ENCODE peak calls at places on chromosomes 3 and 15, in five cellular contexts. W is GM12878, T is NT2/D1, C is HEK293T, E is HepG2. P is an unnamed sample.

GRCh38 chr3:45048244-45048643 is 22.1 kb downstream of the CLEC3B start:
- DNase-seq in T (no peak), W (no peak), E (no peak), C (no peak), P (no peak)

GRCh38 chr3:150721285-150722130 is 17.8 kb upstream of the ERICH6 start:
- DNase-seq in W (no peak), T (peak), C (peak), E (peak), P (no peak)

GRCh38 chr3:123110238-123110952 is 43.6 kb downstream of the PDIA5 start:
- DNase-seq in T (no peak), C (no peak), E (no peak), W (no peak), P (no peak)

GRCh38 chr3:122299872-122300460 is 25.1 kb upstream of the CSTA start:
- DNase-seq in C (peak), T (peak), W (no peak), E (peak), P (peak)

GRCh38 chr3:21665444-21665843 is 85.6 kb downstream of the ZNF385D start:
- DNase-seq in T (no peak), C (no peak), E (no peak), W (no peak), P (no peak)

GRCh38 chr3:42161050-42161935 is 70.1 kb downstream of the TRAK1 start:
- DNase-seq in T (no peak), E (peak), W (no peak), C (no peak), P (no peak)

GRCh38 chr3:64852738-64853137 is 164.9 kb upstream of the ADAMTS9 start:
- DNase-seq in T (no peak), E (no peak), C (no peak), W (no peak), P (no peak)

GRCh38 chr3:117454928-117455327 is 745.3 kb downstream of the TUSC7 start:
- DNase-seq in W (no peak), C (no peak), E (no peak), T (no peak), P (no peak)

GRCh38 chr3:109927726-109928125 is 590.4 kb upstream of the DPPA4 start:
- DNase-seq in E (no peak), W (no peak), C (no peak), T (no peak), P (no peak)

GRCh38 chr15:97473615-97474014 is 486.9 kb upstream of the ARRDC4 start:
- DNase-seq in T (no peak), E (no peak), W (no peak), C (no peak), P (no peak)

GRCh38 chr3:19645093-19645492 is 288.9 kb downstream of the EFHB start:
- DNase-seq in T (no peak), W (peak), C (no peak), E (no peak), P (no peak)

GRCh38 chr3:128326051-128326823 is 140.5 kb downstream of the DNAJB8 start:
- DNase-seq in T (no peak), E (no peak), C (no peak), W (no peak), P (peak)

GRCh38 chr3:111761309-111761795 is 97.7 kb upstream of the PHLDB2 start:
- DNase-seq in T (no peak), C (no peak), E (no peak), W (no peak), P (no peak)

GRCh38 chr3:114650808-114651207 is 357.0 kb downstream of the TIGIT start:
- DNase-seq in C (no peak), W (no peak), E (peak), T (no peak), P (no peak)

GRCh38 chr3:194261581-194262063 is 89.5 kb downstream of the CPN2 start:
- DNase-seq in E (peak), C (no peak), T (no peak), W (no peak), P (no peak)

GRCh38 chr15:58549013-58549779 is 117.4 kb downstream of the LIPC start:
- DNase-seq in C (no peak), T (no peak), W (no peak), E (no peak), P (no peak)

GRCh38 chr15:92808611-92809063 is 91.5 kb upstream of the CHD2 start:
- DNase-seq in T (no peak), W (no peak), C (peak), E (no peak), P (no peak)

GRCh38 chr3:169146112-169146665 is 517.3 kb downstream of the MECOM start:
- DNase-seq in C (peak), T (no peak), W (no peak), E (no peak), P (peak)

GRCh38 chr3:197599089-197599765 is 43.5 kb upstream of the BDH1 start:
- DNase-seq in T (peak), C (peak), W (peak), E (peak), P (peak)

GRCh38 chr15:32669870-32670623 is 28.5 kb downstream of the SCG5 start:
- DNase-seq in W (no peak), E (peak), T (no peak), C (no peak), P (no peak)

GRCh38 chr15:41983621-41984571 is 11.5 kb upstream of the EHD4 start:
- DNase-seq in C (no peak), E (no peak), W (no peak), T (no peak), P (no peak)

GRCh38 chr15:71436854-71437253 is 321.6 kb downstream of the THSD4 start:
- DNase-seq in W (no peak), E (no peak), C (no peak), T (no peak), P (no peak)

GRCh38 chr15:76503121-76503520 is 166.5 kb downstream of the ISL2 start:
- DNase-seq in T (no peak), E (no peak), W (no peak), C (no peak), P (no peak)

GRCh38 chr15:86139828-86140227 is 60.2 kb downstream of the AGBL1 start:
- DNase-seq in T (peak), E (no peak), C (peak), W (no peak), P (peak)

GRCh38 chr3:127385540-127385870 is 97.7 kb upstream of the PRR20G start:
- DNase-seq in E (no peak), T (no peak), C (no peak), W (no peak), P (no peak)

GRCh38 chr3:87272718-87273337 is 3.6 kb downstream of the POU1F1 start:
- DNase-seq in E (no peak), W (no peak), C (no peak), T (no peak), P (no peak)

GRCh38 chr3:55721716-55722484 is 234.8 kb upstream of the WNT5A start:
- DNase-seq in W (no peak), C (peak), T (no peak), E (no peak), P (peak)

GRCh38 chr3:136135039-136135802 is 60.9 kb downstream of the MSL2 start:
- DNase-seq in C (no peak), W (no peak), E (no peak), T (no peak), P (no peak)

GRCh38 chr3:127136706-127137105 is 56.2 kb upstream of the PRR23E start:
- DNase-seq in C (no peak), W (no peak), T (no peak), E (no peak), P (no peak)

GRCh38 chr3:57261929-57262328 is 30.6 kb downstream of the ASB14 start:
- DNase-seq in W (no peak), C (no peak), E (no peak), T (no peak), P (no peak)

GRCh38 chr15:85584791-85585360 is 204.5 kb downstream of the AKAP13 start:
- DNase-seq in T (no peak), W (peak), C (no peak), E (no peak), P (no peak)

GRCh38 chr3:38636464-38636863 is 13.0 kb downstream of the SCN5A start:
- DNase-seq in W (no peak), T (no peak), E (no peak), C (no peak), P (no peak)

GRCh38 chr15:83398591-83398990 is 48.5 kb upstream of the SH3GL3 start:
- DNase-seq in C (no peak), W (no peak), T (no peak), E (no peak), P (no peak)

GRCh38 chr3:46705022-46705530 is 3.9 kb downstream of the TMIE start:
- DNase-seq in C (peak), W (peak), T (peak), E (peak), P (no peak)

GRCh38 chr3:141686477-141687280 is 51.4 kb upstream of the RNF7 start:
- DNase-seq in E (peak), W (no peak), C (no peak), T (no peak), P (no peak)

GRCh38 chr15:68205558-68205944 is 419 bp upstream of the CALML4 start:
- DNase-seq in E (no peak), W (no peak), T (no peak), C (no peak), P (no peak)

GRCh38 chr15:68204776-68205557 is at the start of gene CALML4:
- DNase-seq in T (no peak), W (no peak), C (no peak), E (peak), P (no peak)

GRCh38 chr15:68207176-68207935 is 2.2 kb upstream of the CALML4 start:
- DNase-seq in E (no peak), T (no peak), C (no peak), W (no peak), P (no peak)

GRCh38 chr15:68206711-68207151 is 1.6 kb upstream of the CALML4 start:
- DNase-seq in C (no peak), W (no peak), T (no peak), E (no peak), P (no peak)

GRCh38 chr15:68205949-68206539 is 912 bp upstream of the CALML4 start:
- DNase-seq in T (no peak), C (no peak), W (no peak), E (no peak), P (no peak)
- TF ChIP-seq SUZ12 in T (no peak), C (no peak), W (no peak), E (no peak), P (no peak)

GRCh38 chr3:29065211-29065785 is 215.6 kb upstream of the RBMS3 start:
- DNase-seq in C (peak), E (no peak), T (peak), W (no peak), P (no peak)
- TF ChIP-seq SUZ12 in C (no peak), E (no peak), T (no peak), W (no peak), P (no peak)

GRCh38 chr3:61562042-61562809 is 855 bp downstream of the PTPRG start:
- DNase-seq in W (no peak), T (no peak), E (no peak), C (peak), P (no peak)

GRCh38 chr3:61562810-61563613 is 1.6 kb downstream of the PTPRG start:
- DNase-seq in E (peak), C (peak), W (no peak), T (no peak), P (no peak)

GRCh38 chr3:61565569-61565968 is 4.2 kb downstream of the PTPRG start:
- DNase-seq in T (no peak), W (no peak), C (no peak), E (no peak), P (no peak)

GRCh38 chr3:61563614-61564404 is 2.4 kb downstream of the PTPRG start:
- DNase-seq in T (no peak), C (no peak), E (no peak), W (no peak), P (peak)

GRCh38 chr3:61564405-61565059 is 3.2 kb downstream of the PTPRG start:
- DNase-seq in T (peak), C (no peak), W (no peak), E (no peak), P (peak)
- TF ChIP-seq SUZ12 in T (no peak), C (no peak), W (no peak), E (no peak), P (no peak)

DNA sequence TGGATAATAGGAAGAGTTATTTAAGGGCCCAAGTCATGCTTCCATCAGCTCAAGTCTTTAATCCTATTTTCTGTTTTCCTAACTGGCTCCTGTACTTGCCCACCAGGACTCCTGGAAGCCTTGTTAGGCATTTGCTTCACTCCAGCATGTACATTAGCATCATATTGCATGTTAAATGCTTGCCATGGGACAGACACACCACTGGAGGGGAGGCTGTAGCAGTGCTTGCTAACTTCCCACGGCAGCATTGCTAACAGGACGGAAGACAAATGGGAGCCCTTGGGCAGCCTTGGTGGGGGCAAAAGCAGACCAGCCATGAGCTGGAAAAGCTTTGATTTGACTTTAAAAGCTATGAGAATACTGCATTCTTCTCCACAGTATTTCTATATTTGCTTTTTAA is 6.1 kb downstream of the TMOD2 start:
- DNase-seq in E (no peak), C (no peak), T (no peak), W (no peak), P (no peak)
- TF ChIP-seq SUZ12 in E (no peak), C (no peak), T (no peak), W (no peak), P (no peak)

GRCh38 chr3:69283913-69284312 is 102.0 kb downstream of the FRMD4B start:
- DNase-seq in E (no peak), T (no peak), C (no peak), W (no peak), P (no peak)

GRCh38 chr3:69290006-69290405 is 95.9 kb downstream of the FRMD4B start:
- DNase-seq in W (no peak), T (no peak), E (no peak), C (no peak), P (no peak)

GRCh38 chr3:69292185-69292584 is 93.7 kb downstream of the FRMD4B start:
- DNase-seq in T (no peak), C (no peak), W (no peak), E (no peak), P (no peak)

GRCh38 chr3:69290430-69290829 is 95.5 kb downstream of the FRMD4B start:
- DNase-seq in E (no peak), C (no peak), W (no peak), T (no peak), P (no peak)

DNA sequence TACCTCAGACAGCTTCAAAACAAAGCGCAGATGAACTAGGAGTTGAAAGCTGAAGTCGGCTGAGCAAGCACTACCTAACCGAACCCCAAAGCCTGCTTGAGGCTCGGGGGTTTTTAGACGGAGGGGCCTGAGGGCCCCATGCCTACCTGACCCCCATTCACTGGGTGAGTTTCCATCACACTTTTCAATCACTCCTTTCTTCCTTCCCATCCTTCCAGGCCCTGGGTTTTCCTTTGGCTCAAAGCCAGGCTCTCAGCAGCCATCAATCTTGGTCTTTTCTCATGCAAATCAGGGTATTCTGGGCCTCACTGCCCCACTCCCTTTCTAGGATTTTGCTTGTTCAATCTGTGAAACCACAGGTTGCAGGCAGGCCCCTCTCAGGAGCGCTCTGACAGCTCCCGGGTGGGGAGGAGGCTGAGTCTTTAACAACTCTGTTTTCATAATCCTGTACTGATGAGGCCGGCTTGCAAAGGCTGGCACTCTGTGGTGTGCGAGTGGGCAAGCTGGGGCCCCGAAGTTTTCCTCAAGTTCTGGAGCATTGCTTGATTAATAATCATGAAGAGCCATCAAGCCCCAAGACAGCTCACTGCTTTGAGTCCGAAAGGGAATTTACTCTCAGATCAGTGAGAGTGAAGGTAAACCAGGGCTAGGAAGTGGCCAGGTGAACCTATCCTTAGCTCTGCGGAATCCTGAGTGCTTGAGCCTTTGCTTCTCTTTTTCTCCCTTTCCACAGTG is 97.6 kb downstream of the FRMD4B start:
- DNase-seq in E (no peak), T (peak), W (no peak), C (no peak), P (peak)
- TF ChIP-seq SUZ12 in E (no peak), T (no peak), W (no peak), C (no peak), P (no peak)

GRCh38 chr3:40505599-40506462 is at the start of gene ZNF620:
- DNase-seq in E (peak), C (peak), T (peak), W (no peak), P (peak)
- TF ChIP-seq SUZ12 in E (no peak), C (no peak), T (no peak), W (no peak), P (no peak)

DNA sequence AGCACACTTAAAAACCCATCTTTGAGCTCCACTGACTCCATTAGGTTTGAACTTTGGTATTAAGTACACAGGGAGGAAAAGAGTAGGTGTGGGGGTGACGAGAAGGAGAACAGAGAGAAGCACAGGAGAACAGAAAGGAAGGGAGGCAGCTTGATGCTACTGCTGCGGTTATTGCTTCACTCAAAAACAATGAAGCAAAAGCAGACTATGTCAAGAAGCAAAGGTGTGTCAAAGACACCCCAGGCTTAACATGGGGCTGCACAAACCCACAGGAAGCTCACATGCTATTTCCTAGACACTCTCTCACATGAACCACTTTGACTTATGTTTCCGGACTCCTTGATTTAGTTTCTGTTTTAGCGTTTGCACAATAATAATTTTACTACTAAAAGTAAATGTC is 961.0 kb upstream of the CFAP20DC start:
- DNase-seq in T (no peak), C (no peak), E (no peak), W (peak), P (no peak)
- TF ChIP-seq SUZ12 in T (no peak), C (no peak), E (no peak), W (no peak), P (no peak)

P was measured in H1.